ENCODE peak calls at places on chromosomes 13 and 19, in four cellular contexts. I is K562, O is HepG2, F is H1. V is an unnamed sample.

GRCh38 chr13:103012611-103013010 is 53.6 kb downstream of the SLC10A2 start:
- DNase-seq in I (no peak), O (no peak), F (no peak), V (no peak)

GRCh38 chr19:8592231-8593009 is 15.2 kb upstream of the MYO1F start:
- DNase-seq in I (peak), O (no peak), F (peak), V (no peak)

GRCh38 chr13:43229506-43229905 is 206.1 kb downstream of the DNAJC15 start:
- DNase-seq in I (no peak), O (no peak), F (no peak), V (no peak)

GRCh38 chr13:96053003-96053703 is at the start of gene UGGT2:
- DNase-seq in I (peak), O (peak), F (peak), V (peak)

GRCh38 chr13:99995503-99996176 is 14.1 kb downstream of the ZIC2 start:
- DNase-seq in I (no peak), O (no peak), F (no peak), V (no peak)

GRCh38 chr19:40798997-40799557 is at the start of gene EGLN2:
- DNase-seq in I (peak), O (no peak), F (no peak), V (no peak)

GRCh38 chr13:114131581-114132418 is 623 bp downstream of the RASA3 start:
- DNase-seq in I (peak), O (no peak), F (no peak), V (no peak)

GRCh38 chr13:35765387-35765786 is 288.9 kb upstream of the MAB21L1 start:
- DNase-seq in I (no peak), O (no peak), F (no peak), V (no peak)

GRCh38 chr19:45470147-45471081 is 2.6 kb downstream of the FOSB start:
- DNase-seq in I (peak), O (no peak), F (no peak), V (no peak)

GRCh38 chr13:113141591-113141950 is 16.9 kb upstream of the PROZ start:
- DNase-seq in I (no peak), O (no peak), F (no peak), V (no peak)

GRCh38 chr19:49988433-49988832 is 27.5 kb upstream of the SIGLEC11 start:
- DNase-seq in I (no peak), O (no peak), F (no peak), V (no peak)

GRCh38 chr19:58569943-58570670 is 3.0 kb downstream of the MZF1 start:
- DNase-seq in I (no peak), O (no peak), F (no peak), V (no peak)

GRCh38 chr19:8208119-8208709 is 956 bp upstream of the CERS4 start:
- DNase-seq in I (no peak), O (no peak), F (no peak), V (no peak)

GRCh38 chr19:49243726-49244125 is 81.3 kb downstream of the SLC6A16 start:
- DNase-seq in I (no peak), O (no peak), F (no peak), V (no peak)

GRCh38 chr19:17703823-17704463 is 15.3 kb upstream of the MAP1S start:
- DNase-seq in I (peak), O (peak), F (no peak), V (no peak)

GRCh38 chr13:20512042-20512683 is 13.5 kb downstream of the CRYL1 start:
- DNase-seq in I (no peak), O (no peak), F (no peak), V (no peak)

GRCh38 chr19:40610396-40611064 is 9.4 kb downstream of the LTBP4 start:
- DNase-seq in I (no peak), O (no peak), F (no peak), V (no peak)

GRCh38 chr19:15091918-15092753 is 10.1 kb downstream of the OR1I1 start:
- DNase-seq in I (peak), O (peak), F (no peak), V (no peak)

GRCh38 chr19:47330466-47330869 is 1.5 kb upstream of the C5AR2 start:
- DNase-seq in I (no peak), O (no peak), F (no peak), V (no peak)

GRCh38 chr19:58509731-58510083 is 2.1 kb downstream of the SLC27A5 start:
- DNase-seq in I (peak), O (no peak), F (no peak), V (no peak)

GRCh38 chr13:75365724-75366173 is 116.2 kb downstream of the TBC1D4 start:
- DNase-seq in I (peak), O (no peak), F (no peak), V (peak)
- TF ChIP-seq CBX5 in I (no peak), O (no peak), F (no peak), V (no peak)

DNA sequence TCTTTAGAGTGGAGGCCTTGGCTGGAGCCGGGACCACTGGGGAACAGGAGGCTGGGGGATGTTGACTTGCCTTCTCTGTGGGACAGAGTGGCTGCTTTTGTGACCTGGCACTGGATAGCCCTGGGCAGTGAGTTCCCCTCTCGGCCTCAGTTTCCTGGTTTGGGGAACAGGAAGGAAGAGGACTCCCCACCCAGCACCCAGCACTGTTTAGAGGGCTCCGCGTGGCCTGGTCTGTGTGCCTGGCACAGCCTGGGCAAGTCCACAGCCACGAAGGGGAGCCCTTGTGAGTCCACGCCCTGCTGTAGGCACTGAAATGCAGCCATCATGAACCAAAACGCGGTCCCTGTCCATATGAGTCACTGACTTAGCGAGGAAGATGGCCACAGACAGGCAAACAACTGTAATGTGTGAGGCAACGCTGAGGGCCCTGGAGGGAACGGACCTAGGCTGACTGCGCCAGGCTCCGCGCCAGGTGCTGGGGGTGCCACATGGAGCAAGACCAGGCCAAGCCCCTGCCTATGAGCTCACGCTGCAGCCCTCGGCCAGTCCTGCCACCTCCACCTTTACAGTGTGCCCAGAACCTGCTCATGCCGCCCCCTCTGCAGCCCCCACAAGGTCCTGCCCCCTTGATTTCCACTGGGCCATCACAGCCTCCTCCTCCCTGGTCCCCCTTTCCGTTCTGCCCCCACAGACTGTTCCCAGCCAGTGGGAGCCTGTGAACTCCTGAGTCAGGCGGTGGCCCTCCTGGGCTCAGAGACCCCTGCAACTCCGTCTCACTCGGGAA is 35.5 kb downstream of the PAK4 start:
- DNase-seq in I (no peak), O (no peak), F (no peak), V (no peak)
- TF ChIP-seq CBX5 in I (no peak), O (no peak), F (no peak), V (no peak)

DNA sequence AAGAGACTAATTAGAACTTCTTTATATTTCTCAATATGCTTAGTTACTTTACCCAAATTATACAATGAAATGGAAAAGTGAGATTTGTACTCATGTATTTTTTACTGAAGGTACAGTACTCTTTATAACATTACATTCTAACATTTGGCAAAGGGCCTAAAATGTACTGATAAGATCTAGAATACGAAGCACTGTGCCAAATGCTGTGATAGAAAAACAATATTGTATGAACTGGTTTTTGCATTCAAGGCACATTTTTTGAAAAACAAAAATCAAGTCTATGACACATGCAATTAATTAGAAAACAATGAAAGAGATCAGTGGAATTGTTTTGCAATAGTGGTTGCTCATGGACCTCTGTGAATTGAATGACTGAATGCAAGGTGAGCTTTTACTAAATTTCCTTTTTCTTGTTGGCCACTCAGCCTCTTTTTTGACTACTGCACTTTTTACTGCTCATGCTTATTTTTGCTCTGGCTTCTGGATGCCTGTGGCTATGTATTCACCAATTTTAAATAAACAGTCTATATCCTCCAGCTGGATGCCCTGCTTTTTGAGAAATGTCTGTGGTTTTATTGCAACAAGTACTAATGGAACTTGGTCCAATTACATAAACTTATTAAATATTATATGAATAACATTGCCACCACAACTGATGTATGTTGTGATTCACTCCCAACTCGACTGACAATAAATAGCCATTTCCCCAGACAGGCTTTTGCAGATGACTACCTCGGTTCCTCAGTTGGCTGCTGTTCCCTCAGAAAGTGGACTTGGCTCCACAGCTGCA is 41.4 kb upstream of the OBI1 start:
- DNase-seq in I (no peak), O (no peak), F (no peak), V (no peak)
- TF ChIP-seq CBX5 in I (no peak), O (no peak), F (no peak), V (no peak)

DNA sequence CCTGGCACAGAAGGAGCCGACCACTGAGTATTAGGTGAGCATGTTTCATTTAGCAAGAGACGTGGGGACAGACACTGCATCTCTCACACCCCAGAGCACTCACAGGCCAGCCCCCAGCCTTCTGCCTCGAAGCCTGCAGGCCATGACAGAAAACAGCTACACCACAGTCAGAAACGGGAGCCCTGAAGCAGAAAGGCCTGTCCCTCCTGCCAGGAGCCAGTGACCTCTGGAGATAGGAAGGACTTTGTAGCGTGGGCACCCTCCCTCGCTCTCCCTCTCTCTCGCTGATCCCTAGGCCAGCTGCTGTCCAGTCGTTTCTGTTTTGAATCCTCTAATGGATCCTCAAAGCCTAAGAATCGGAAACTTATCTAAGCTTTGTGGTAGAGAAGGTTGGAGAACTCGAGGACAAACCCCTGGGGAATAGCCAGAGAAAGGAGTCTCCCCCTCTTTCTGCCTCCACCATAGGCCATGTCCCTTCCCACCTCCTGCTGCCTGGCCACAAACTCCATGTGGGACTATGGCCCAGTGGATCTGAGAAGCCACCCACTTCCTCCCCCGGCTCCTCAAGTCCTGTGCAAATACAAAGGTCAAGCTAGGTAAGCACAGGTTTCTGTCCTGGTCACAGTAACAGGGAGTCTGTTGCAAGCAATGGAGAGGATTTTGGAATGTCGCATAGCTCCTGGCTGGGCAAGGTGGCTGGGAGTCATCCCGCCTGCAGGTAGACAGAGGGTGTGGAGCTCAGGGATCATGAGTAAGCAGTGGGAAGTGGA is 95.1 kb downstream of the NUFIP1 start:
- DNase-seq in I (no peak), O (no peak), F (no peak), V (no peak)
- TF ChIP-seq CBX5 in I (no peak), O (no peak), F (no peak), V (no peak)

GRCh38 chr13:111115051-111115840 is at the start of gene ARHGEF7:
- DNase-seq in I (no peak), O (no peak), F (no peak), V (no peak)
- TF ChIP-seq CBX5 in I (no peak), O (no peak), F (no peak), V (no peak)

GRCh38 chr13:47251771-47252170 is 354.9 kb upstream of the HTR2A start:
- DNase-seq in I (no peak), O (no peak), F (no peak), V (no peak)
- TF ChIP-seq CBX5 in I (no peak), O (no peak), F (no peak), V (no peak)

GRCh38 chr13:31174018-31174417 is 12.3 kb upstream of the HSPH1 start:
- DNase-seq in I (no peak), O (peak), F (no peak), V (no peak)
- TF ChIP-seq CBX5 in I (no peak), O (no peak), F (no peak), V (no peak)

GRCh38 chr19:29290853-29291252 is 77.9 kb upstream of the UQCRFS1 start:
- DNase-seq in I (no peak), O (no peak), F (no peak), V (no peak)
- TF ChIP-seq CBX5 in I (no peak), O (no peak), F (no peak), V (no peak)

GRCh38 chr13:109735567-109735966 is 50.8 kb downstream of the IRS2 start:
- DNase-seq in I (no peak), O (no peak), F (no peak), V (no peak)
- TF ChIP-seq CBX5 in I (no peak), O (no peak), F (no peak), V (no peak)

DNA sequence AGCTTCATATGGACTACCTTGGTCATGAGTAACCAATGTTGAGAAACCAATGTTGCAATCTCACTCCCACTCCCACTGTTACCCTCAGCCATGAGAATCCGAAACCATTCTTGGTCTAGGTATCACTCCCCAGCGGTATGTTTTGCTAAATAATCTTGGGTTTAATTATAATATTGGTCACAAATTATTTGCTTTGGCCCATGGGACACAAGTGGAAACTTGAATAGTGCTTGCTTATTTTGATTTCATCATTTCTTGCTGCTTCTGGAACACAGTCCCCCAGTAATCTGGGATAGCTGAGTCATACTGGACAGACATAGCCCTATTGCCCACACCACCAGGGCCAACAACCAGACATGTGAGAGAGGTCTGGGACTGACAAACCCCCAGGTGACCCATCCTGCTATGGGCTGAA is 171.6 kb upstream of the IPO5 start:
- DNase-seq in I (no peak), O (no peak), F (no peak), V (no peak)
- TF ChIP-seq CBX5 in I (no peak), O (no peak), F (no peak), V (no peak)